ENCODE peak calls at places on chromosomes 12 and 14, in ten cellular contexts. One of them, this sample, is unnamed.

GRCh38 chr14:102980409-102980810 is 57.9 kb downstream of the AMN start:
- DNase-seq in SW480: no peak
- DNase-seq in CD8-positive, alpha-beta T cell: no peak
- DNase-seq in astrocyte of the cerebellum: no peak
- DNase-seq in EH: peak; percentile 26
- DNase-seq in GM23338: no peak
- DNase-seq in activated gamma-delta T cell treated with Interleukin-2 at 50 U/mL for 16 hours: no peak
- DNase-seq in A549: no peak
- DNase-seq in T47D: no peak
- DNase-seq in H4: no peak
- DNase-seq in this sample: no peak

GRCh38 chr14:32724864-32725550 is 213.7 kb upstream of the NPAS3 start:
- DNase-seq in SW480: no peak
- DNase-seq in CD8-positive, alpha-beta T cell: no peak
- DNase-seq in astrocyte of the cerebellum: peak; percentile 96
- DNase-seq in EH: peak; percentile 91
- DNase-seq in GM23338: peak; percentile 15
- DNase-seq in activated gamma-delta T cell treated with Interleukin-2 at 50 U/mL for 16 hours: no peak
- DNase-seq in A549: no peak
- DNase-seq in T47D: no peak
- DNase-seq in H4: peak; percentile 82
- DNase-seq in this sample: peak; percentile 1

GRCh38 chr14:90256354-90257131 is at the start of gene PSMC1:
- DNase-seq in SW480: peak; percentile 92
- DNase-seq in CD8-positive, alpha-beta T cell: peak; percentile 92
- DNase-seq in astrocyte of the cerebellum: peak; percentile 88
- DNase-seq in EH: peak; percentile 93
- DNase-seq in GM23338: peak; percentile 94
- DNase-seq in activated gamma-delta T cell treated with Interleukin-2 at 50 U/mL for 16 hours: peak; percentile 87
- DNase-seq in A549: peak; percentile 83
- DNase-seq in T47D: peak; percentile 95
- DNase-seq in H4: peak; percentile 90
- DNase-seq in this sample: peak; percentile 95

GRCh38 chr12:67919406-67919805 is 69.8 kb upstream of the IFNG-AS1 start:
- DNase-seq in SW480: peak; percentile 39
- DNase-seq in CD8-positive, alpha-beta T cell: no peak
- DNase-seq in astrocyte of the cerebellum: no peak
- DNase-seq in EH: peak; percentile 58
- DNase-seq in GM23338: no peak
- DNase-seq in activated gamma-delta T cell treated with Interleukin-2 at 50 U/mL for 16 hours: no peak
- DNase-seq in A549: no peak
- DNase-seq in T47D: no peak
- DNase-seq in H4: no peak
- DNase-seq in this sample: peak; percentile 77

GRCh38 chr12:112380663-112381420 is 1.4 kb downstream of the HECTD4 start:
- DNase-seq in SW480: no peak
- DNase-seq in CD8-positive, alpha-beta T cell: no peak
- DNase-seq in astrocyte of the cerebellum: no peak
- DNase-seq in EH: peak; percentile 57
- DNase-seq in GM23338: peak; percentile 36
- DNase-seq in activated gamma-delta T cell treated with Interleukin-2 at 50 U/mL for 16 hours: no peak
- DNase-seq in A549: no peak
- DNase-seq in T47D: no peak
- DNase-seq in H4: no peak
- DNase-seq in this sample: no peak

GRCh38 chr14:54637829-54638446 is 71.0 kb downstream of the SAMD4A start:
- DNase-seq in SW480: no peak
- DNase-seq in CD8-positive, alpha-beta T cell: no peak
- DNase-seq in astrocyte of the cerebellum: no peak
- DNase-seq in EH: peak; percentile 59
- DNase-seq in GM23338: no peak
- DNase-seq in activated gamma-delta T cell treated with Interleukin-2 at 50 U/mL for 16 hours: no peak
- DNase-seq in A549: no peak
- DNase-seq in T47D: no peak
- DNase-seq in H4: no peak
- DNase-seq in this sample: no peak

GRCh38 chr12:48021485-48022179 is 17.4 kb upstream of the COL2A1 start:
- DNase-seq in SW480: no peak
- DNase-seq in CD8-positive, alpha-beta T cell: no peak
- DNase-seq in astrocyte of the cerebellum: no peak
- DNase-seq in EH: peak; percentile 22
- DNase-seq in GM23338: peak; percentile 94
- DNase-seq in activated gamma-delta T cell treated with Interleukin-2 at 50 U/mL for 16 hours: no peak
- DNase-seq in A549: no peak
- DNase-seq in T47D: peak; percentile 96
- DNase-seq in H4: peak; percentile 86
- DNase-seq in this sample: peak; percentile 36

GRCh38 chr12:24527102-24527501 is 421.8 kb downstream of the BCAT1 start:
- DNase-seq in SW480: no peak
- DNase-seq in CD8-positive, alpha-beta T cell: no peak
- DNase-seq in astrocyte of the cerebellum: no peak
- DNase-seq in EH: no peak
- DNase-seq in GM23338: no peak
- DNase-seq in activated gamma-delta T cell treated with Interleukin-2 at 50 U/mL for 16 hours: no peak
- DNase-seq in A549: no peak
- DNase-seq in T47D: no peak
- DNase-seq in H4: no peak
- DNase-seq in this sample: no peak

GRCh38 chr12:47188576-47189441 is 109.0 kb upstream of the AMIGO2 start:
- DNase-seq in SW480: no peak
- DNase-seq in CD8-positive, alpha-beta T cell: no peak
- DNase-seq in astrocyte of the cerebellum: no peak
- DNase-seq in EH: peak; percentile 90
- DNase-seq in GM23338: no peak
- DNase-seq in activated gamma-delta T cell treated with Interleukin-2 at 50 U/mL for 16 hours: no peak
- DNase-seq in A549: no peak
- DNase-seq in T47D: peak; percentile 42
- DNase-seq in H4: peak; percentile 53
- DNase-seq in this sample: peak; percentile 41